ENCODE peak calls at places on chromosomes 1 and 21, in nine cellular contexts. K is B cell, J is prostate gland, E is activated B cell treated with CpG ODN at 0.5 μM for 24 hours, Y is germinal center, N is HS-5, Q is iPS-NIHi11, H is stromal cell of bone marrow, W is T-cell. O is an unnamed sample.
A peak's percentile ranks its signal among the peaks of the same experiment; 100 is the strongest.

GRCh38 chr21:26920055-26920454 is 46.8 kb downstream of the ADAMTS5 start:
- DNase-seq in K (no peak), J (no peak), E (no peak), Y (no peak), N (no peak), Q (no peak), H (no peak), W (no peak), O (no peak)

GRCh38 chr1:162111572-162111971 is 42.1 kb downstream of the NOS1AP start:
- DNase-seq in K (no peak), J (no peak), E (no peak), Y (no peak), N (no peak), Q (no peak), H (no peak), W (no peak), O (no peak)

GRCh38 chr1:78153092-78153736 is 107.4 kb downstream of the GIPC2 start:
- DNase-seq in K (no peak), J (no peak), E (no peak), Y (no peak), N (no peak), Q (no peak), H (peak; percentile 35), W (no peak), O (no peak)

GRCh38 chr21:37383066-37383465 is 16.5 kb downstream of the DYRK1A start:
- DNase-seq in K (no peak), J (no peak), E (no peak), Y (no peak), N (no peak), Q (no peak), H (peak; percentile 43), W (no peak), O (peak; percentile 71)

GRCh38 chr1:188782220-188782841 is 1695.3 kb downstream of the BRINP3 start:
- DNase-seq in K (no peak), J (no peak), E (no peak), Y (no peak), N (peak; percentile 16), Q (peak; percentile 59), H (no peak), W (no peak), O (peak; percentile 78)

GRCh38 chr1:218361298-218362065 is 16.3 kb downstream of the TGFB2 start:
- DNase-seq in K (no peak), J (no peak), E (no peak), Y (no peak), N (no peak), Q (peak; percentile 39), H (peak; percentile 33), W (no peak), O (no peak)

GRCh38 chr1:178417858-178418257 is 78.9 kb downstream of the CLEC20A start:
- DNase-seq in K (no peak), J (no peak), E (no peak), Y (no peak), N (peak; percentile 79), Q (no peak), H (peak; percentile 57), W (no peak), O (no peak)

GRCh38 chr1:150010388-150011115 is at the start of gene OTUD7B:
- DNase-seq in K (peak; percentile 75), J (peak; percentile 85), E (peak; percentile 67), Y (peak; percentile 61), N (peak; percentile 40), Q (peak; percentile 94), H (peak; percentile 74), W (peak; percentile 68), O (peak; percentile 92)

GRCh38 chr21:37986751-37987399 is 70.6 kb upstream of the KCNJ6 start:
- DNase-seq in K (no peak), J (peak; percentile 12), E (no peak), Y (no peak), N (no peak), Q (no peak), H (no peak), W (no peak), O (no peak)

GRCh38 chr21:26826801-26827200 is 18.4 kb downstream of the ADAMTS1 start:
- DNase-seq in K (no peak), J (no peak), E (no peak), Y (no peak), N (no peak), Q (no peak), H (no peak), W (no peak), O (no peak)

GRCh38 chr21:19507682-19508260 is 1104.2 kb upstream of the TMPRSS15 start:
- DNase-seq in K (no peak), J (no peak), E (no peak), Y (no peak), N (no peak), Q (peak; percentile 49), H (no peak), W (no peak), O (no peak)

GRCh38 chr1:175364424-175365076 is 172.0 kb upstream of the KIAA0040 start:
- DNase-seq in K (no peak), J (no peak), E (no peak), Y (no peak), N (no peak), Q (no peak), H (no peak), W (no peak), O (no peak)

GRCh38 chr1:102586022-102586421 is 522.3 kb downstream of the COL11A1 start:
- DNase-seq in K (no peak), J (no peak), E (no peak), Y (no peak), N (no peak), Q (no peak), H (no peak), W (no peak), O (no peak)

GRCh38 chr1:153238536-153238935 is 21.0 kb upstream of the LORICRIN start:
- DNase-seq in K (no peak), J (no peak), E (no peak), Y (no peak), N (no peak), Q (peak; percentile 39), H (no peak), W (no peak), O (no peak)

GRCh38 chr1:206687915-206688442 is 3.3 kb downstream of the MAPKAPK2 start:
- DNase-seq in K (no peak), J (no peak), E (peak; percentile 10), Y (no peak), N (no peak), Q (peak; percentile 46), H (no peak), W (no peak), O (no peak)

GRCh38 chr1:202671388-202671787 is 38.9 kb downstream of the SYT2 start:
- DNase-seq in K (no peak), J (peak; percentile 61), E (no peak), Y (no peak), N (no peak), Q (no peak), H (no peak), W (no peak), O (no peak)

GRCh38 chr1:221411283-221411682 is 330.6 kb downstream of the DUSP10 start:
- DNase-seq in K (no peak), J (no peak), E (no peak), Y (no peak), N (no peak), Q (no peak), H (no peak), W (no peak), O (no peak)

GRCh38 chr21:34579411-34579810 is 35.5 kb downstream of the RCAN1 start:
- DNase-seq in K (no peak), J (no peak), E (no peak), Y (no peak), N (peak; percentile 63), Q (no peak), H (peak; percentile 61), W (no peak), O (no peak)

GRCh38 chr21:17495680-17496079 is 17.2 kb upstream of the CXADR start:
- DNase-seq in K (no peak), J (no peak), E (no peak), Y (no peak), N (no peak), Q (no peak), H (peak; percentile 50), W (no peak), O (no peak)

GRCh38 chr1:21939650-21940374 is 2.7 kb upstream of the HSPG2 start:
- DNase-seq in K (no peak), J (peak; percentile 56), E (no peak), Y (no peak), N (peak; percentile 86), Q (no peak), H (peak; percentile 95), W (no peak), O (no peak)

GRCh38 chr21:27528697-27529096 is 561.8 kb upstream of the ADAMTS5 start:
- DNase-seq in K (no peak), J (no peak), E (no peak), Y (no peak), N (no peak), Q (no peak), H (no peak), W (no peak), O (no peak)

GRCh38 chr21:33643658-33644311 is 1.5 kb downstream of the ITSN1 start:
- DNase-seq in K (no peak), J (no peak), E (no peak), Y (no peak), N (no peak), Q (no peak), H (no peak), W (no peak), O (no peak)

GRCh38 chr1:147768582-147768981 is 8.2 kb upstream of the GJA5 start:
- DNase-seq in K (no peak), J (no peak), E (no peak), Y (no peak), N (no peak), Q (no peak), H (no peak), W (no peak), O (no peak)

GRCh38 chr1:239262538-239262937 is 123.8 kb upstream of the CHRM3 start:
- DNase-seq in K (no peak), J (no peak), E (no peak), Y (no peak), N (no peak), Q (no peak), H (no peak), W (no peak), O (no peak)

O was measured in Karpas-422.